ENCODE peak calls at places on chromosome 10, in eight cellular contexts. A, T, I, J, H, Z, W and B are unnamed samples.
A peak's percentile ranks its signal among the peaks of the same experiment; 100 is the strongest.

GRCh38 chr10:124539935-124540641 is 78.5 kb downstream of the LHPP start:
- DNase-seq in A (no peak), T (peak; percentile 60), I (peak; percentile 70), J (peak; percentile 68), H (peak; percentile 20), Z (peak; percentile 32), W (peak; percentile 97), B (peak; percentile 57)

GRCh38 chr10:5538446-5538845 is 13.7 kb downstream of the CALML3 start:
- DNase-seq in A (no peak), T (no peak), I (no peak), J (no peak), H (no peak), Z (no peak), W (no peak), B (no peak)

GRCh38 chr10:89262331-89263020 is 10.9 kb upstream of the LIPA start:
- DNase-seq in A (no peak), T (no peak), I (no peak), J (no peak), H (no peak), Z (no peak), W (no peak), B (no peak)

GRCh38 chr10:64091889-64092288 is 570.7 kb downstream of the REEP3 start:
- DNase-seq in A (no peak), T (no peak), I (no peak), J (no peak), H (no peak), Z (peak; percentile 46), W (peak; percentile 5), B (no peak)

GRCh38 chr10:94397549-94398370 is 4.6 kb upstream of the TBC1D12 start:
- DNase-seq in A (no peak), T (no peak), I (no peak), J (no peak), H (no peak), Z (no peak), W (peak; percentile 19), B (no peak)

GRCh38 chr10:61175331-61175730 is 231.3 kb upstream of the RHOBTB1 start:
- DNase-seq in A (peak; percentile 61), T (no peak), I (no peak), J (no peak), H (no peak), Z (no peak), W (no peak), B (no peak)

GRCh38 chr10:8365935-8366911 is 311.7 kb downstream of the GATA3 start:
- DNase-seq in A (no peak), T (no peak), I (peak; percentile 23), J (peak; percentile 70), H (peak; percentile 16), Z (no peak), W (no peak), B (peak; percentile 59)

GRCh38 chr10:126127630-126128029 is 231.3 kb downstream of the FANK1 start:
- DNase-seq in A (no peak), T (no peak), I (no peak), J (no peak), H (no peak), Z (no peak), W (no peak), B (no peak)

GRCh38 chr10:32155075-32155516 is 98.9 kb upstream of the KIF5B start:
- DNase-seq in A (no peak), T (no peak), I (no peak), J (no peak), H (no peak), Z (no peak), W (no peak), B (no peak)

GRCh38 chr10:35613107-35613440 is 7.9 kb downstream of the GJD4 start:
- DNase-seq in A (no peak), T (no peak), I (no peak), J (no peak), H (no peak), Z (no peak), W (no peak), B (no peak)

GRCh38 chr10:117541909-117542705 is 439 bp upstream of the EMX2 start:
- DNase-seq in A (peak; percentile 14), T (no peak), I (no peak), J (no peak), H (no peak), Z (peak; percentile 27), W (no peak), B (no peak)

GRCh38 chr10:29063806-29064644 is 224.8 kb upstream of the LYZL1 start:
- DNase-seq in A (no peak), T (no peak), I (no peak), J (no peak), H (no peak), Z (peak; percentile 36), W (peak; percentile 51), B (no peak)

GRCh38 chr10:118835682-118836326 is 81.0 kb upstream of the CACUL1 start:
- DNase-seq in A (peak; percentile 29), T (no peak), I (no peak), J (no peak), H (no peak), Z (no peak), W (no peak), B (no peak)

GRCh38 chr10:71213127-71213616 is 802 bp downstream of the UNC5B start:
- DNase-seq in A (no peak), T (no peak), I (no peak), J (peak; percentile 59), H (no peak), Z (no peak), W (peak; percentile 57), B (no peak)

GRCh38 chr10:55629792-55630490 is 731.1 kb downstream of the ZWINT start:
- DNase-seq in A (no peak), T (no peak), I (no peak), J (no peak), H (no peak), Z (peak; percentile 62), W (peak; percentile 46), B (no peak)

GRCh38 chr10:129593953-129594352 is 126.9 kb downstream of the MGMT start:
- DNase-seq in A (no peak), T (no peak), I (no peak), J (no peak), H (no peak), Z (no peak), W (no peak), B (no peak)

GRCh38 chr10:52488606-52489485 is 174.8 kb downstream of the DKK1 start:
- DNase-seq in A (peak; percentile 21), T (no peak), I (no peak), J (no peak), H (no peak), Z (peak; percentile 59), W (no peak), B (no peak)

GRCh38 chr10:32253300-32253699 is 93.7 kb downstream of the EPC1 start:
- DNase-seq in A (no peak), T (no peak), I (no peak), J (peak; percentile 25), H (no peak), Z (no peak), W (no peak), B (no peak)